ENCODE peak calls at places on chromosomes 13 and 19, in five cellular contexts. E is progenitor cell of endocrine pancreas; B is naive thymus-derived CD8-positive, alpha-beta T cell; W is COR-L47; S is K562. F is an unnamed sample.
A peak's percentile ranks its signal among the peaks of the same experiment; 100 is the strongest.

GRCh38 chr19:19406878-19407639 is 1.6 kb downstream of the GATAD2A start:
- DNase-seq in E (no peak), B (peak; percentile 51), W (no peak), S (no peak), F (peak; percentile 40)

GRCh38 chr13:48320396-48320790 is 16.8 kb downstream of the RB1 start:
- DNase-seq in E (no peak), B (no peak), W (no peak), S (no peak), F (no peak)

GRCh38 chr19:19606021-19606420 is 12.5 kb downstream of the PBX4 start:
- DNase-seq in E (no peak), B (peak; percentile 45), W (no peak), S (no peak), F (no peak)

GRCh38 chr13:112567161-112567862 is 20.6 kb downstream of the TUBGCP3 start:
- DNase-seq in E (no peak), B (no peak), W (no peak), S (no peak), F (no peak)

GRCh38 chr19:28864577-28865042 is 348.3 kb downstream of the UQCRFS1 start:
- DNase-seq in E (no peak), B (no peak), W (no peak), S (no peak), F (no peak)

GRCh38 chr19:38451629-38452028 is 18.1 kb downstream of the RYR1 start:
- DNase-seq in E (no peak), B (no peak), W (no peak), S (no peak), F (no peak)

GRCh38 chr19:1512671-1513491 is at the start of gene ADAMTSL5:
- DNase-seq in E (no peak), B (peak; percentile 35), W (no peak), S (peak; percentile 85), F (peak; percentile 35)

GRCh38 chr13:53343345-53343744 is 314.7 kb downstream of the OLFM4 start:
- DNase-seq in E (no peak), B (no peak), W (peak; percentile 75), S (no peak), F (no peak)

GRCh38 chr13:42047561-42048322 is 706 bp upstream of the DGKH start:
- DNase-seq in E (peak; percentile 15), B (no peak), W (peak; percentile 69), S (peak; percentile 35), F (peak; percentile 12)